ENCODE peak calls at places on chromosomes 16 and 17, in seven cellular contexts. W is A549, G is IMR-90, H is H1, A is K562, Y is SK-N-SH, D is HCT116. N is an unnamed sample.

GRCh38 chr17:71142333-71142732 is 973.0 kb downstream of the KCNJ2 start:
- DNase-seq in D (no peak), W (no peak), Y (no peak), A (no peak), G (peak; percentile 10), H (no peak), N (no peak)

GRCh38 chr16:16109453-16110110 is 113.7 kb downstream of the ABCC6 start:
- DNase-seq in D (no peak), A (no peak), G (no peak), W (no peak), H (no peak), Y (no peak), N (no peak)

GRCh38 chr16:84689126-84689525 is 10.7 kb upstream of the USP10 start:
- DNase-seq in A (no peak), H (no peak), D (no peak), Y (no peak), W (no peak), G (peak; percentile 99), N (no peak)

GRCh38 chr17:8012045-8012580 is 9.7 kb downstream of the GUCY2D start:
- DNase-seq in D (no peak), W (no peak), Y (no peak), A (no peak), G (no peak), H (no peak), N (no peak)

GRCh38 chr16:1361685-1362360 is 10.1 kb downstream of the GNPTG start:
- DNase-seq in W (no peak), H (no peak), G (no peak), D (no peak), A (no peak), Y (no peak), N (no peak)

GRCh38 chr17:75060434-75061054 is 13.5 kb downstream of the KCTD2 start:
- DNase-seq in A (peak; percentile 3), G (no peak), W (no peak), Y (no peak), D (no peak), H (no peak), N (no peak)

GRCh38 chr17:28725166-28725659 is 820 bp downstream of the TLCD1 start:
- DNase-seq in D (peak; percentile 50), W (peak; percentile 88), G (peak; percentile 65), Y (no peak), A (no peak), H (no peak), N (no peak)

GRCh38 chr16:15924996-15925395 is 24.4 kb upstream of the ABCC1 start:
- DNase-seq in Y (no peak), G (no peak), W (no peak), H (no peak), A (no peak), D (no peak), N (no peak)

GRCh38 chr16:79707867-79708266 is 107.3 kb upstream of the MAF start:
- DNase-seq in D (no peak), G (no peak), W (no peak), A (no peak), Y (no peak), H (no peak), N (no peak)

GRCh38 chr16:71956500-71956899 is 43.7 kb downstream of the PKD1L3 start:
- DNase-seq in Y (no peak), G (no peak), H (no peak), A (no peak), D (no peak), W (no peak), N (no peak)

GRCh38 chr16:69564845-69565610 is 738 bp upstream of the NFAT5 start:
- DNase-seq in A (no peak), G (no peak), W (no peak), H (no peak), D (no peak), Y (no peak), N (no peak)

GRCh38 chr16:53766304-53767016 is 62.5 kb downstream of the FTO start:
- DNase-seq in Y (no peak), W (no peak), A (no peak), D (no peak), G (peak; percentile 34), H (no peak), N (no peak)

GRCh38 chr17:60863892-60864673 is 186.4 kb downstream of the BCAS3 start:
- DNase-seq in D (no peak), H (no peak), Y (no peak), G (peak; percentile 9), A (no peak), W (no peak), N (no peak)

GRCh38 chr16:68406458-68407041 is 41.8 kb downstream of the SMPD3 start:
- DNase-seq in W (no peak), A (no peak), H (no peak), Y (peak; percentile 76), D (no peak), G (peak; percentile 54), N (no peak)

GRCh38 chr16:76222853-76223252 is 54.3 kb upstream of the CNTNAP4 start:
- DNase-seq in H (no peak), W (no peak), Y (no peak), D (no peak), G (no peak), A (no peak), N (no peak)

GRCh38 chr17:13485327-13485726 is 116.4 kb downstream of the HS3ST3A1 start:
- DNase-seq in W (no peak), Y (no peak), H (no peak), D (no peak), G (no peak), A (no peak), N (no peak)

GRCh38 chr17:27657620-27658019 is 26.6 kb downstream of the LGALS9 start:
- DNase-seq in D (no peak), H (no peak), Y (no peak), A (no peak), W (peak; percentile 31), G (peak; percentile 18), N (no peak)

GRCh38 chr17:12510535-12510934 is 155.2 kb upstream of the MYOCD start:
- DNase-seq in H (no peak), D (no peak), Y (no peak), G (peak; percentile 75), W (peak; percentile 22), A (no peak), N (no peak)

GRCh38 chr17:77454560-77455095 is 313.9 kb downstream of the SEC14L1 start:
- DNase-seq in W (no peak), D (no peak), A (no peak), G (no peak), H (no peak), Y (no peak), N (no peak)

GRCh38 chr17:30368896-30369720 is 9.6 kb upstream of the CPD start:
- DNase-seq in Y (no peak), G (no peak), A (no peak), H (no peak), W (no peak), D (no peak), N (no peak)

GRCh38 chr17:66994943-66995535 is 30.5 kb downstream of the CACNG4 start:
- DNase-seq in G (no peak), W (no peak), D (no peak), H (no peak), A (no peak), Y (peak; percentile 77), N (no peak)

DNA sequence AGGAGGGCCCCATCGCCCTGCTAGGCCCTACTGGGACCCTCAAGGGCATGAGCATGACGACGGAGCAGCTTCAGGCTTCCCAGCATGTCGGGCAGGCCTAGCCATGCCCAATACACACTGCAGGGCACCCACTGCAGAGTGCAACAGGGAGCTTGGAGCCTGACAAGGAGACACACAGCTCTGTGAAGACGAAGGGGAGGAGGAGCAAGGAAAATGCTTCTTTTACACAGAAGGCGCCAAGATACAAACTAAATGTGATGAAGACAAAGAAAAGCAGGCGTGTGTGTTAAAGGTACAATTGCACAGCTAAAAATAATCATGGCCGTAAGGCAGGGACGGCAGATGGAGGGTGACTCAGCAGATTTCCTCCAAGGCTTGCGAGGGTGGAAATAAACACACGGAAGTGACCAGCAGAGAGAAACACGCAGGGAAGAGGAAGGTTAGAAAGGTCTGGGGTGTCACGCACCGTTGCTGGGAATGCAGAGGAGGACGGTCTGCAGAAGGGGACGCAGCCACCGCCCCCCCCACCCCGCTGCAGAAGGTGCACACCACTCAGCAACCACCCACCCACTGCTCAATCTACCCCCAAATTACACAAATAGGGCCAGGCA is 108.5 kb downstream of the ZNF778 start:
- DNase-seq in A (peak; percentile 75), G (peak; percentile 93), Y (no peak), W (peak; percentile 75), H (no peak), D (no peak), N (no peak)
- TF ChIP-seq RAD21 in A (no peak), G (peak; percentile 16), Y (no peak), W (no peak), H (no peak), D (no peak), N (no peak)

GRCh38 chr16:12410842-12411490 is 392.7 kb downstream of the CPPED1 start:
- DNase-seq in H (no peak), A (no peak), D (no peak), Y (no peak), G (no peak), W (no peak), N (no peak)

GRCh38 chr16:12412890-12413289 is 390.8 kb downstream of the CPPED1 start:
- DNase-seq in A (no peak), G (no peak), Y (no peak), W (no peak), H (no peak), D (no peak), N (no peak)

GRCh38 chr16:12412252-12412651 is 391.4 kb downstream of the CPPED1 start:
- DNase-seq in W (no peak), D (no peak), H (no peak), Y (no peak), G (no peak), A (no peak), N (no peak)

GRCh38 chr16:12409700-12410099 is 394.0 kb downstream of the CPPED1 start:
- DNase-seq in W (no peak), Y (no peak), G (no peak), D (no peak), A (no peak), H (no peak), N (no peak)

DNA sequence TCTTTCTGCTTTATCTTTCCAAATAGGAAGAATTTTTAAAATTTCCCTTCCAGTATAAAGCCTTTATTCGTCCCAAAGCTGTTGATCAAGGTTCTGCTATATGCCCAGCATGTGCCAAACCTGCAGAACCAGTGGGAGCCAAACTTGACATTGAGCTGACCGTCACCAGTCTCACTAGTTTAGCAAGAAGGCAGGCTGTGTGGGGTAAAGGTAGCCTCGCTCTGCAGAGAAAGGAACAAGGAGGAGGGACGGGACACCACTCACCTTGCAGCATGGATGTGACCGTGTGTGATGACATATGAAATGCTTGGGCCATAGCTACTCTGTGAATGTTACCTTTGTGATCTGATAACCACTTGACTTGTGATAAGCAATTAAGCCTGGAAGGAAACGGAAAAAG is 392.2 kb downstream of the CPPED1 start:
- DNase-seq in W (no peak), Y (no peak), A (no peak), H (no peak), G (no peak), D (no peak), N (no peak)
- TF ChIP-seq RAD21 in W (no peak), Y (no peak), A (no peak), H (no peak), G (no peak), D (no peak), N (no peak)

GRCh38 chr16:17331991-17332390 is 138.8 kb downstream of the XYLT1 start:
- DNase-seq in H (no peak), D (no peak), Y (no peak), W (no peak), A (no peak), G (no peak), N (no peak)
- TF ChIP-seq RAD21 in H (no peak), D (peak; percentile 61), Y (peak; percentile 25), W (no peak), A (no peak), G (no peak), N (peak; percentile 16)

GRCh38 chr16:89244754-89245153 is 27.3 kb downstream of the ZNF778 start:
- DNase-seq in W (no peak), Y (no peak), G (no peak), D (no peak), H (no peak), A (no peak), N (no peak)
- TF ChIP-seq RAD21 in W (no peak), Y (no peak), G (no peak), D (no peak), H (no peak), A (no peak), N (no peak)

N was measured in GM12878.